ENCODE peak calls at places on chromosomes 3 and 15, in seven cellular contexts. Y, J, T, X, M, L and I are unnamed samples.

GRCh38 chr3:102174312-102174712 is 260.5 kb upstream of the ZPLD1 start:
- DNase-seq in Y (peak; percentile 85), J (no peak), T (peak; percentile 92), X (no peak), M (no peak), L (no peak), I (peak; percentile 45)

GRCh38 chr3:119457260-119457659 is 6.2 kb downstream of the TMEM39A start:
- DNase-seq in Y (no peak), J (no peak), T (no peak), X (no peak), M (no peak), L (no peak), I (peak; percentile 14)

GRCh38 chr3:118772036-118773030 is 262.3 kb downstream of the IGSF11 start:
- DNase-seq in Y (no peak), J (no peak), T (no peak), X (no peak), M (no peak), L (peak; percentile 77), I (peak; percentile 0)

GRCh38 chr15:56365075-56365711 is at the start of gene TEX9:
- DNase-seq in Y (peak; percentile 84), J (peak; percentile 48), T (peak; percentile 91), X (peak; percentile 71), M (peak; percentile 94), L (peak; percentile 95), I (peak; percentile 88)

GRCh38 chr15:95132774-95133173 is 901.4 kb downstream of the MCTP2 start:
- DNase-seq in Y (peak; percentile 92), J (no peak), T (peak; percentile 92), X (no peak), M (no peak), L (no peak), I (peak; percentile 82)

GRCh38 chr3:12436514-12437222 is 47.6 kb upstream of the TSEN2 start:
- DNase-seq in Y (peak; percentile 12), J (no peak), T (no peak), X (no peak), M (no peak), L (no peak), I (peak; percentile 44)

GRCh38 chr3:27661813-27662212 is 60.3 kb downstream of the EOMES start:
- DNase-seq in Y (no peak), J (no peak), T (no peak), X (no peak), M (no peak), L (no peak), I (no peak)

GRCh38 chr3:78967061-78967460 is 800.7 kb downstream of the ROBO1 start:
- DNase-seq in Y (no peak), J (no peak), T (no peak), X (no peak), M (no peak), L (peak; percentile 34), I (no peak)

GRCh38 chr15:94791008-94791407 is 559.6 kb downstream of the MCTP2 start:
- DNase-seq in Y (no peak), J (no peak), T (no peak), X (no peak), M (no peak), L (no peak), I (no peak)

GRCh38 chr15:39279331-39279730 is 301.5 kb upstream of the THBS1 start:
- DNase-seq in Y (no peak), J (no peak), T (no peak), X (no peak), M (no peak), L (no peak), I (no peak)

GRCh38 chr15:90407871-90408317 is 19.9 kb downstream of the IQGAP1 start:
- DNase-seq in Y (peak; percentile 13), J (no peak), T (no peak), X (no peak), M (no peak), L (peak; percentile 54), I (peak; percentile 66)

GRCh38 chr3:115960799-115961198 is 337.5 kb downstream of the GAP43 start:
- DNase-seq in Y (no peak), J (no peak), T (no peak), X (no peak), M (no peak), L (peak; percentile 27), I (no peak)

GRCh38 chr3:194879991-194880939 is 194.6 kb downstream of the FAM43A start:
- DNase-seq in Y (no peak), J (no peak), T (no peak), X (no peak), M (no peak), L (no peak), I (peak; percentile 39)